ENCODE peak calls at places on chromosomes 7 and 10, in four cellular contexts. One of them, this sample, is unnamed.

GRCh38 chr7:1749864-1750466 is 79.9 kb downstream of the ELFN1 start:
- DNase-seq in HCT116: no peak
- DNase-seq in ovary: no peak
- DNase-seq in A549: no peak
- DNase-seq in this sample: peak

GRCh38 chr10:37379991-37380390 is 254.6 kb downstream of the ANKRD30A start:
- DNase-seq in HCT116: no peak
- DNase-seq in ovary: no peak
- DNase-seq in A549: peak
- DNase-seq in this sample: peak

GRCh38 chr7:95126053-95126709 is 198.2 kb downstream of the PON1 start:
- DNase-seq in HCT116: no peak
- DNase-seq in ovary: no peak
- DNase-seq in A549: no peak
- DNase-seq in this sample: no peak

GRCh38 chr10:17113889-17114288 is 15.7 kb downstream of the CUBN start:
- DNase-seq in HCT116: no peak
- DNase-seq in A549: no peak
- DNase-seq in ovary: peak
- DNase-seq in this sample: no peak

GRCh38 chr7:137343483-137343841 is at the start of gene PTN:
- DNase-seq in A549: no peak
- DNase-seq in ovary: peak
- DNase-seq in HCT116: no peak
- DNase-seq in this sample: peak

GRCh38 chr7:36348256-36348655 is 41.4 kb upstream of the ANLN start:
- DNase-seq in A549: no peak
- DNase-seq in ovary: no peak
- DNase-seq in HCT116: no peak
- DNase-seq in this sample: no peak

GRCh38 chr10:86599729-86600128 is 54.6 kb upstream of the OPN4 start:
- DNase-seq in HCT116: no peak
- DNase-seq in A549: no peak
- DNase-seq in ovary: no peak
- DNase-seq in this sample: peak

GRCh38 chr7:137402535-137403258 is 59.2 kb upstream of the PTN start:
- DNase-seq in ovary: no peak
- DNase-seq in A549: no peak
- DNase-seq in HCT116: no peak
- DNase-seq in this sample: no peak

GRCh38 chr7:105224884-105225651 is 163.7 kb downstream of the SRPK2 start:
- DNase-seq in A549: peak
- DNase-seq in ovary: no peak
- DNase-seq in HCT116: peak
- DNase-seq in this sample: peak

GRCh38 chr10:119680050-119680449 is 28.9 kb downstream of the BAG3 start:
- DNase-seq in A549: peak
- DNase-seq in HCT116: peak
- DNase-seq in ovary: no peak
- DNase-seq in this sample: peak

GRCh38 chr10:58781873-58782488 is 269.3 kb downstream of the BICC1 start:
- DNase-seq in ovary: no peak
- DNase-seq in A549: peak
- DNase-seq in HCT116: peak
- DNase-seq in this sample: no peak

GRCh38 chr7:119935418-119936025 is 337.5 kb upstream of the KCND2 start:
- DNase-seq in ovary: no peak
- DNase-seq in A549: peak
- DNase-seq in HCT116: peak
- DNase-seq in this sample: no peak

GRCh38 chr7:152093717-152094116 is 68.2 kb downstream of the GALNT11 start:
- DNase-seq in ovary: no peak
- DNase-seq in HCT116: no peak
- DNase-seq in A549: no peak
- DNase-seq in this sample: no peak

GRCh38 chr10:72796042-72796441 is 97.5 kb upstream of the OIT3 start:
- DNase-seq in ovary: no peak
- DNase-seq in A549: peak
- DNase-seq in HCT116: no peak
- DNase-seq in this sample: no peak

GRCh38 chr7:105894131-105894530 is 17.7 kb upstream of the ATXN7L1 start:
- DNase-seq in HCT116: no peak
- DNase-seq in A549: no peak
- DNase-seq in ovary: no peak
- DNase-seq in this sample: no peak

GRCh38 chr10:30088178-30088577 is 28.8 kb upstream of the JCAD start:
- DNase-seq in A549: no peak
- DNase-seq in ovary: no peak
- DNase-seq in HCT116: no peak
- DNase-seq in this sample: no peak

GRCh38 chr7:115662676-115663075 is 367.9 kb downstream of the TFEC start:
- DNase-seq in HCT116: no peak
- DNase-seq in A549: no peak
- DNase-seq in ovary: no peak
- DNase-seq in this sample: no peak

GRCh38 chr10:80511984-80512634 is 25.6 kb upstream of the SH2D4B start:
- DNase-seq in ovary: no peak
- DNase-seq in HCT116: no peak
- DNase-seq in A549: no peak
- DNase-seq in this sample: no peak

GRCh38 chr7:6438427-6438826 is 9.3 kb downstream of the DAGLB start:
- DNase-seq in HCT116: no peak
- DNase-seq in A549: no peak
- DNase-seq in ovary: no peak
- DNase-seq in this sample: no peak

GRCh38 chr7:138185132-138185908 is 109.1 kb downstream of the AKR1D1 start:
- DNase-seq in ovary: no peak
- DNase-seq in HCT116: no peak
- DNase-seq in A549: no peak
- DNase-seq in this sample: no peak

GRCh38 chr10:60955957-60956425 is 12.0 kb upstream of the RHOBTB1 start:
- DNase-seq in A549: peak
- DNase-seq in HCT116: no peak
- DNase-seq in ovary: no peak
- DNase-seq in this sample: no peak

GRCh38 chr10:1050555-1050954 is 1.6 kb upstream of the IDI1 start:
- DNase-seq in HCT116: peak
- DNase-seq in A549: peak
- DNase-seq in ovary: no peak
- DNase-seq in this sample: no peak

GRCh38 chr7:137475966-137476365 is 132.4 kb upstream of the PTN start:
- DNase-seq in ovary: no peak
- DNase-seq in HCT116: no peak
- DNase-seq in A549: no peak
- DNase-seq in this sample: no peak

GRCh38 chr7:114944742-114945625 is 23.1 kb downstream of the MDFIC start:
- DNase-seq in A549: no peak
- DNase-seq in ovary: peak
- DNase-seq in HCT116: no peak
- DNase-seq in this sample: no peak

GRCh38 chr7:79529214-79529895 is 75.9 kb upstream of the MAGI2 start:
- DNase-seq in HCT116: no peak
- DNase-seq in A549: no peak
- DNase-seq in ovary: no peak
- DNase-seq in this sample: no peak

GRCh38 chr7:135914346-135914745 is 62.8 kb downstream of the MTPN start:
- DNase-seq in A549: no peak
- DNase-seq in ovary: no peak
- DNase-seq in HCT116: no peak
- DNase-seq in this sample: no peak

GRCh38 chr7:135917721-135918120 is 59.4 kb downstream of the MTPN start:
- DNase-seq in HCT116: no peak
- DNase-seq in A549: no peak
- DNase-seq in ovary: no peak
- DNase-seq in this sample: no peak

GRCh38 chr7:135920478-135920877 is 56.7 kb downstream of the MTPN start:
- DNase-seq in HCT116: no peak
- DNase-seq in ovary: no peak
- DNase-seq in A549: no peak
- DNase-seq in this sample: no peak

GRCh38 chr7:135919071-135919841 is 57.9 kb downstream of the MTPN start:
- DNase-seq in ovary: no peak
- DNase-seq in A549: no peak
- DNase-seq in HCT116: no peak
- DNase-seq in this sample: no peak

GRCh38 chr7:135918134-135918533 is 59.0 kb downstream of the MTPN start:
- DNase-seq in A549: no peak
- DNase-seq in ovary: no peak
- DNase-seq in HCT116: no peak
- DNase-seq in this sample: no peak
- TF ChIP-seq POLR2A in A549: no peak
- TF ChIP-seq POLR2A in ovary: no peak
- TF ChIP-seq POLR2A in HCT116: no peak
- TF ChIP-seq POLR2A in this sample: no peak

DNA sequence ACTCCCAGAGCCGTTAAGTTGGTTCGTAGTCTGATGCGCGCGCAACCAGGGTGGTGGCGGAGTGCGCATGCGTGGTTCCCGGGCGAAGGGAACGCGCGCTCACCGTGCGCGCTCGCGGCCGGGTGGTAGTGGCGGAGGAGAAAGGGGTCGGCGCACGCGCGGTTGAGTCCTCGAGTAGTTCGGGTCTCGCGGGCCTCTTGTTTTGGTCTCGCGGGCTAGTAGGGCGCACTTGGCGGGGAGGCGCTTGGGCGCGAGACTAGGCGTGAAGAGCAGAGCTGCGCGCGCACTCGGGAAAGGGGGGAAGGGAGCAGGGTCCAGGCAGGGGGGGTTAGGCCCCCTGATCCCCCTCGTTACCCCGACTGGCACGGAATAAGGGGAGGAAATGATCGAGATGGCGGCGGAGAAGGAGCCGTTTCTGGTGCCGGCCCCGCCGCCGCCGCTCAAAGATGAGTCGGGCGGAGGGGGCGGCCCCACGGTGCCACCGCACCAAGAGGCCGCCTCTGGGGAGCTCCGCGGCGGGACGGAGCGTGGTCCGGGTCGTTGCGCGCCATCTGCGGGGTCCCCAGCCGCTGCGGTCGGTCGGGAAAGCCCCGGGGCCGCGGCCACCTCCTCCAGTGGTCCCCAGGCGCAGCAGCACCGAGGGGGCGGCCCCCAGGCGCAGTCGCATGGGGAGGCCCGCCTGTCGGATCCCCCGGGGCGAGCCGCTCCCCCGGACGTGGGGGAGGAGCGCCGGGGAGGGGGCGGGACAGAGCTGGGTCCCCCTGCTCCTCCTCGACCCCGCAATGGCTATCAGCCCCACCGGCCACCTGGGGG is at the start of gene MEPCE:
- DNase-seq in A549: peak
- DNase-seq in HCT116: peak
- DNase-seq in ovary: peak
- DNase-seq in this sample: peak
- TF ChIP-seq POLR2A in A549: peak
- TF ChIP-seq POLR2A in HCT116: peak
- TF ChIP-seq POLR2A in ovary: no peak
- TF ChIP-seq POLR2A in this sample: peak

DNA sequence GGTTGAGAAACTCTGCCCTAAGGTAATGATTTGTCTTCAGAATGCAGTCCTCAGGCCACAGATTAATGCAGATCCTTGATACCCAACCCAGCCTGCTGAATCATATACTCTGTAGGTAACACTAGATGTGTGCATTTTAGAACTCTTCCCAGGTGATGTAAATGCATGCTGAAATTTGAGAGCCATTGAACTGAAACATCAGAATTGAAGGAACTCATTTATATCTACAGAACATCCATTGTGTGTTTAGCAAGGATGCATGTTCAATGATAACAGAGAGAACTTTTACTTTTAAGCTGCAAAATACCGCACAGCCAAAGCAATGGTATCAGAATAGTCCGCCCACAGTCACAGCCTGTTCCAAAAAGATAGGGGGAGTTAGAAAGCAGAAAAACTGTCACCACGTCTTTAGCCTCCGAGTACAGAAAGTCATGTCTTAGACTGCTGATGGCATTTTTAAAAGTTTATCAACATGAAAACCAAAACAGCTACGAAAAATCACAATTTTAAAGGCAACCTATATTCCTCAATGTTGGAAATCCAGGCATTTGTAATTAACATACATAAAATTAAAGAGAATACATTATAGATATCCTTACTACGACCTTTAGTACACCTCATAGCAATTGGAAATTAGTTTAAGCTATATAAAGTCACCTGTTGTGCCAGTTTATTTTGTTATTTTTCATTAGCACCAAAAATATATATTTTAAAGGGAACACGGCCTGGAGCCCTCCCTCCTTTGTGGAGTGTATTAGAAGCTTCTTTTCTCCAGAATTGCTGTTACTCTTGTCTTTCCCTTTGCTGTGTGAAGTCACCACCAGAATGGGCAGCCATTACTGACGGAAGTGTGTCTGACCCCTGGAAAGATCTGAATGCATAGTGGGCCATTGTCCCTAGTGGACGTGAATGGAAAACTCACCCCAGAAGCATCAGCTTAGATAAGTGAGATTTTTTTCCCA is 65.8 kb upstream of the PRKAR2B start:
- DNase-seq in ovary: no peak
- DNase-seq in A549: peak
- DNase-seq in HCT116: no peak
- DNase-seq in this sample: no peak
- TF ChIP-seq POLR2A in ovary: no peak
- TF ChIP-seq POLR2A in A549: no peak
- TF ChIP-seq POLR2A in HCT116: no peak
- TF ChIP-seq POLR2A in this sample: no peak

DNA sequence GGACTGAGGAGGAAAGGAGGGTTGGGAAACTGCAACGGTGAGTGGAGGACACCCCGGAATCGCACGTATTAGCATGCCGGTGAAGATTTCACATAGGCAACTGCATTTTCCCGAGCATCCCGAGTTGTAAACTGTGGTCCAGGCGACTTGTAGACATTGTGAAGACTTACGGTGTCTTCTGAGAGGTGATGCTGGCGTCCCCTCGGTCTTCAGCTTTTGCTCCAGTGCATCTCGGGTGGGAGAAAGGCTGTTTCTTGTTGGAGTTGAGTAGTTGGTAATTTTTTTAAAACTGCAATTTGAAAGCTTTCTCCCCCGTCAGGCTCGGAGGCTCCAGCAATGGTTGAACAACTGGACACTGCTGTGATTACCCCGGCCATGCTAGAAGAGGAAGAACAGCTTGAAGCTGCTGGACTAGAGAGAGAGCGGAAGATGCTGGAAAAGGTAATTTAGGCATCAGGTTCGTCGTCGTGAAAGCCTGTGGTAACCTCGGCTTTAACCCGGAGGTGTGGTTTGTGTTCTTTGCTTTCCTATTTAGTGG is 539 bp downstream of the HELLS start:
- DNase-seq in A549: peak
- DNase-seq in ovary: no peak
- DNase-seq in HCT116: no peak
- DNase-seq in this sample: peak
- TF ChIP-seq POLR2A in A549: no peak
- TF ChIP-seq POLR2A in ovary: no peak
- TF ChIP-seq POLR2A in HCT116: no peak
- TF ChIP-seq POLR2A in this sample: no peak

GRCh38 chr10:71255817-71256660 is 43.7 kb downstream of the UNC5B start:
- DNase-seq in HCT116: peak
- DNase-seq in A549: no peak
- DNase-seq in ovary: no peak
- DNase-seq in this sample: peak
- TF ChIP-seq POLR2A in HCT116: no peak
- TF ChIP-seq POLR2A in A549: no peak
- TF ChIP-seq POLR2A in ovary: no peak
- TF ChIP-seq POLR2A in this sample: peak

This sample was measured in H54.